ENCODE peak calls at places on chromosomes 7 and 10, in four cellular contexts. X is iPS-NIHi11, M is RCC 7860, T is NCI-H1694. H is an unnamed sample.

GRCh38 chr7:157482517-157483120 is 145.8 kb downstream of the DNAJB6 start:
- DNase-seq in X (no peak), M (no peak), T (no peak), H (no peak)

GRCh38 chr7:12638851-12639467 is 48.5 kb upstream of the ARL4A start:
- DNase-seq in X (peak; percentile 33), M (peak; percentile 61), T (peak; percentile 74), H (no peak)

GRCh38 chr10:26367771-26368170 is 70.4 kb upstream of the APBB1IP start:
- DNase-seq in X (peak; percentile 77), M (no peak), T (no peak), H (no peak)

GRCh38 chr7:37281368-37282092 is 167.1 kb downstream of the ELMO1 start:
- DNase-seq in X (no peak), M (no peak), T (no peak), H (no peak)

GRCh38 chr7:22932896-22933295 is 81.0 kb downstream of the HYCC1 start:
- DNase-seq in X (no peak), M (no peak), T (no peak), H (no peak)

GRCh38 chr7:95669513-95669912 is 73.2 kb upstream of the PDK4 start:
- DNase-seq in X (no peak), M (no peak), T (no peak), H (no peak)

GRCh38 chr10:86955501-86956194 is 1.8 kb downstream of the MMRN2 start:
- DNase-seq in X (no peak), M (no peak), T (no peak), H (no peak)

GRCh38 chr10:31011660-31012022 is 20.0 kb downstream of the ZNF438 start:
- DNase-seq in X (no peak), M (no peak), T (no peak), H (no peak)

GRCh38 chr7:128105228-128106022 is 74.2 kb upstream of the LRRC4 start:
- DNase-seq in X (no peak), M (no peak), T (no peak), H (no peak)

GRCh38 chr7:27920281-27920946 is 180.5 kb downstream of the TAX1BP1 start:
- DNase-seq in X (no peak), M (no peak), T (no peak), H (no peak)

GRCh38 chr10:80855348-80855971 is 317.8 kb downstream of the SH2D4B start:
- DNase-seq in X (peak; percentile 68), M (no peak), T (no peak), H (no peak)

GRCh38 chr7:131302876-131303707 is 24.6 kb upstream of the MKLN1 start:
- DNase-seq in X (peak; percentile 74), M (peak; percentile 31), T (no peak), H (peak; percentile 14)

GRCh38 chr7:137399827-137400823 is 56.6 kb upstream of the PTN start:
- DNase-seq in X (no peak), M (no peak), T (no peak), H (no peak)

GRCh38 chr7:26588511-26588910 is 275.9 kb downstream of the SKAP2 start:
- DNase-seq in X (no peak), M (no peak), T (peak; percentile 33), H (no peak)

GRCh38 chr10:78776746-78777145 is 292.0 kb upstream of the ZMIZ1 start:
- DNase-seq in X (no peak), M (no peak), T (no peak), H (no peak)

GRCh38 chr10:91127341-91128082 is 93.0 kb upstream of the PCGF5 start:
- DNase-seq in X (peak; percentile 33), M (no peak), T (no peak), H (no peak)

GRCh38 chr7:34982371-34983019 is 54.8 kb downstream of the DPY19L1 start:
- DNase-seq in X (no peak), M (no peak), T (no peak), H (no peak)

GRCh38 chr10:132735341-132735775 is 50.6 kb downstream of the NKX6-2 start:
- DNase-seq in X (no peak), M (no peak), T (no peak), H (no peak)

GRCh38 chr10:27035163-27035562 is 65.1 kb downstream of the ANKRD26 start:
- DNase-seq in X (no peak), M (no peak), T (no peak), H (no peak)

GRCh38 chr7:82605247-82605864 is 161.8 kb upstream of the CACNA2D1 start:
- DNase-seq in X (peak; percentile 45), M (no peak), T (peak; percentile 73), H (no peak)

GRCh38 chr7:50818324-50818723 is 35.6 kb upstream of the GRB10 start:
- DNase-seq in X (no peak), M (peak; percentile 32), T (no peak), H (no peak)

GRCh38 chr10:29356931-29357330 is 68.1 kb downstream of the LYZL1 start:
- DNase-seq in X (no peak), M (peak; percentile 83), T (no peak), H (no peak)

GRCh38 chr10:132538031-132538789 is 623 bp downstream of the INPP5A start:
- DNase-seq in X (no peak), M (no peak), T (no peak), H (no peak)

GRCh38 chr7:121994625-121995410 is 121.9 kb downstream of the PTPRZ1 start:
- DNase-seq in X (peak; percentile 74), M (peak; percentile 47), T (peak; percentile 73), H (no peak)

GRCh38 chr7:134703781-134704180 is 57.1 kb downstream of the BPGM start:
- DNase-seq in X (no peak), M (no peak), T (no peak), H (no peak)

H was measured in activated effector memory CD4-positive, alpha-beta T cell treated with Interleukin-2 at 50 U/mL for 16 hours.